ENCODE peak calls at places on chromosomes 2 and 18, in six cellular contexts. U, O, J, F, T and K are unnamed samples.

GRCh38 chr2:16268301-16269000 is 328.1 kb downstream of the MYCN start:
- DNase-seq in T (no peak), O (no peak), F (no peak), U (no peak), J (no peak), K (no peak)

GRCh38 chr2:21396252-21396651 is 272.5 kb downstream of the TDRD15 start:
- DNase-seq in T (no peak), U (no peak), O (no peak), F (no peak), J (no peak), K (peak; percentile 62)

GRCh38 chr18:12321331-12321730 is 13.3 kb downstream of the TUBB6 start:
- DNase-seq in O (no peak), F (no peak), J (no peak), T (no peak), U (peak; percentile 70), K (no peak)

GRCh38 chr2:120307482-120307881 is 38.5 kb upstream of the INHBB start:
- DNase-seq in T (no peak), F (no peak), O (no peak), J (no peak), U (no peak), K (no peak)

GRCh38 chr2:72032481-72033041 is 115.1 kb downstream of the CYP26B1 start:
- DNase-seq in F (no peak), U (no peak), J (no peak), O (no peak), T (no peak), K (no peak)

GRCh38 chr2:102193074-102193473 is 6.3 kb downstream of the IL1RL2 start:
- DNase-seq in O (no peak), J (peak; percentile 50), T (no peak), U (no peak), F (no peak), K (peak; percentile 24)

GRCh38 chr2:218896501-218897393 is 16.1 kb downstream of the WNT10A start:
- DNase-seq in T (peak; percentile 84), O (peak; percentile 82), U (peak; percentile 69), F (peak; percentile 25), J (no peak), K (peak; percentile 93)

GRCh38 chr2:99624682-99625081 is 134.9 kb upstream of the REV1 start:
- DNase-seq in J (no peak), F (no peak), O (no peak), U (no peak), T (no peak), K (no peak)